ENCODE peak calls at places on chromosomes 6 and 20, in four cellular contexts. One of them, this sample, is unnamed.

GRCh38 chr6:108132863-108133262 is 33.0 kb upstream of the NR2E1 start:
- DNase-seq in amygdala: no peak
- DNase-seq in activated naive CD8-positive, alpha-beta T cell treated with anti-CD3 and anti-CD28 coated beads, Interleukin-2, amount 50 U/mL, for 24 hours: no peak
- DNase-seq in kidney glomerular epithelial cell: no peak
- DNase-seq in this sample: no peak

GRCh38 chr20:57069442-57069841 is 197.0 kb downstream of the BMP7 start:
- DNase-seq in kidney glomerular epithelial cell: no peak
- DNase-seq in activated naive CD8-positive, alpha-beta T cell treated with anti-CD3 and anti-CD28 coated beads, Interleukin-2, amount 50 U/mL, for 24 hours: no peak
- DNase-seq in amygdala: no peak
- DNase-seq in this sample: no peak

GRCh38 chr6:168884646-168885086 is 369.0 kb downstream of the THBS2 start:
- DNase-seq in kidney glomerular epithelial cell: peak; percentile 4
- DNase-seq in activated naive CD8-positive, alpha-beta T cell treated with anti-CD3 and anti-CD28 coated beads, Interleukin-2, amount 50 U/mL, for 24 hours: peak; percentile 81
- DNase-seq in amygdala: peak; percentile 21
- DNase-seq in this sample: peak; percentile 5

GRCh38 chr20:1860446-1860845 is 34.8 kb upstream of the SIRPA start:
- DNase-seq in kidney glomerular epithelial cell: peak; percentile 40
- DNase-seq in amygdala: no peak
- DNase-seq in activated naive CD8-positive, alpha-beta T cell treated with anti-CD3 and anti-CD28 coated beads, Interleukin-2, amount 50 U/mL, for 24 hours: no peak
- DNase-seq in this sample: no peak

GRCh38 chr6:109082178-109082577 is 12.5 kb downstream of the SESN1 start:
- DNase-seq in amygdala: no peak
- DNase-seq in kidney glomerular epithelial cell: no peak
- DNase-seq in activated naive CD8-positive, alpha-beta T cell treated with anti-CD3 and anti-CD28 coated beads, Interleukin-2, amount 50 U/mL, for 24 hours: no peak
- DNase-seq in this sample: no peak

GRCh38 chr6:76861403-76861802 is 601.9 kb downstream of the HTR1B start:
- DNase-seq in activated naive CD8-positive, alpha-beta T cell treated with anti-CD3 and anti-CD28 coated beads, Interleukin-2, amount 50 U/mL, for 24 hours: no peak
- DNase-seq in amygdala: no peak
- DNase-seq in kidney glomerular epithelial cell: peak; percentile 7
- DNase-seq in this sample: no peak

GRCh38 chr6:97865612-97866011 is 582.6 kb upstream of the MMS22L start:
- DNase-seq in amygdala: no peak
- DNase-seq in activated naive CD8-positive, alpha-beta T cell treated with anti-CD3 and anti-CD28 coated beads, Interleukin-2, amount 50 U/mL, for 24 hours: no peak
- DNase-seq in kidney glomerular epithelial cell: peak; percentile 10
- DNase-seq in this sample: no peak

GRCh38 chr6:40550096-40550731 is 37.0 kb downstream of the LRFN2 start:
- DNase-seq in amygdala: no peak
- DNase-seq in kidney glomerular epithelial cell: peak; percentile 58
- DNase-seq in activated naive CD8-positive, alpha-beta T cell treated with anti-CD3 and anti-CD28 coated beads, Interleukin-2, amount 50 U/mL, for 24 hours: peak; percentile 3
- DNase-seq in this sample: peak; percentile 16

GRCh38 chr6:64330694-64331309 is 695.2 kb downstream of the PHF3 start:
- DNase-seq in kidney glomerular epithelial cell: peak; percentile 44
- DNase-seq in amygdala: peak; percentile 57
- DNase-seq in activated naive CD8-positive, alpha-beta T cell treated with anti-CD3 and anti-CD28 coated beads, Interleukin-2, amount 50 U/mL, for 24 hours: peak; percentile 46
- DNase-seq in this sample: peak; percentile 14

GRCh38 chr20:51388227-51388626 is 154.3 kb downstream of the NFATC2 start:
- DNase-seq in amygdala: no peak
- DNase-seq in kidney glomerular epithelial cell: peak; percentile 69
- DNase-seq in activated naive CD8-positive, alpha-beta T cell treated with anti-CD3 and anti-CD28 coated beads, Interleukin-2, amount 50 U/mL, for 24 hours: no peak
- DNase-seq in this sample: no peak

GRCh38 chr6:104306206-104306605 is 553.5 kb downstream of the HACE1 start:
- DNase-seq in activated naive CD8-positive, alpha-beta T cell treated with anti-CD3 and anti-CD28 coated beads, Interleukin-2, amount 50 U/mL, for 24 hours: no peak
- DNase-seq in amygdala: no peak
- DNase-seq in kidney glomerular epithelial cell: no peak
- DNase-seq in this sample: no peak

GRCh38 chr20:36542019-36542488 is 735 bp downstream of the MYL9 start:
- DNase-seq in kidney glomerular epithelial cell: peak; percentile 41
- DNase-seq in activated naive CD8-positive, alpha-beta T cell treated with anti-CD3 and anti-CD28 coated beads, Interleukin-2, amount 50 U/mL, for 24 hours: no peak
- DNase-seq in amygdala: no peak
- DNase-seq in this sample: no peak

GRCh38 chr20:45934046-45934586 is 367 bp upstream of the PCIF1 start:
- DNase-seq in activated naive CD8-positive, alpha-beta T cell treated with anti-CD3 and anti-CD28 coated beads, Interleukin-2, amount 50 U/mL, for 24 hours: no peak
- DNase-seq in kidney glomerular epithelial cell: no peak
- DNase-seq in amygdala: peak; percentile 82
- DNase-seq in this sample: no peak

GRCh38 chr6:138450445-138450844 is 46.4 kb downstream of the HEBP2 start:
- DNase-seq in amygdala: no peak
- DNase-seq in kidney glomerular epithelial cell: no peak
- DNase-seq in activated naive CD8-positive, alpha-beta T cell treated with anti-CD3 and anti-CD28 coated beads, Interleukin-2, amount 50 U/mL, for 24 hours: no peak
- DNase-seq in this sample: no peak

GRCh38 chr20:63005862-63006564 is 751 bp downstream of the BHLHE23 start:
- DNase-seq in kidney glomerular epithelial cell: no peak
- DNase-seq in activated naive CD8-positive, alpha-beta T cell treated with anti-CD3 and anti-CD28 coated beads, Interleukin-2, amount 50 U/mL, for 24 hours: no peak
- DNase-seq in amygdala: no peak
- DNase-seq in this sample: no peak

This sample was measured in fibroblast of the conjunctiva.